ENCODE peak calls at places on chromosomes 3 and 15, in five cellular contexts. R, A, M, F and O are unnamed samples.

GRCh38 chr3:157132341-157132740 is 27.6 kb downstream of the CCNL1 start:
- DNase-seq in R (no peak), A (no peak), F (no peak), M (no peak), O (no peak)

GRCh38 chr15:96350321-96350720 is 19.8 kb downstream of the NR2F2 start:
- DNase-seq in R (no peak), F (no peak), A (no peak), M (no peak), O (no peak)

GRCh38 chr3:88336894-88337293 is 187.1 kb downstream of the C3orf38 start:
- DNase-seq in A (no peak), R (no peak), M (no peak), F (no peak), O (no peak)

GRCh38 chr15:38864827-38865604 is 300.4 kb upstream of the RASGRP1 start:
- DNase-seq in M (peak), A (no peak), F (peak), R (no peak), O (no peak)

GRCh38 chr15:101276501-101277037 is 716 bp downstream of the SELENOS start:
- DNase-seq in F (peak), M (peak), A (no peak), R (no peak), O (peak)

GRCh38 chr3:93910085-93910484 is 63.6 kb downstream of the PROS1 start:
- DNase-seq in A (no peak), F (peak), R (no peak), M (no peak), O (no peak)

GRCh38 chr3:59127071-59127470 is 77.2 kb upstream of the CFAP20DC start:
- DNase-seq in F (peak), M (peak), A (no peak), R (no peak), O (no peak)

GRCh38 chr15:95018888-95019545 is 787.7 kb downstream of the MCTP2 start:
- DNase-seq in M (peak), F (peak), A (no peak), R (no peak), O (peak)

GRCh38 chr15:74130089-74130848 is at the start of gene ISLR2:
- DNase-seq in M (no peak), R (no peak), F (no peak), A (no peak), O (no peak)

GRCh38 chr3:186311431-186311830 is 50.6 kb downstream of the DGKG start:
- DNase-seq in R (no peak), M (no peak), F (no peak), A (no peak), O (no peak)

GRCh38 chr3:197516517-197516889 is 39.3 kb downstream of the BDH1 start:
- DNase-seq in R (no peak), A (no peak), F (peak), M (peak), O (no peak)

GRCh38 chr3:54950391-54951003 is 22.6 kb upstream of the LRTM1 start:
- DNase-seq in F (no peak), M (no peak), A (no peak), R (no peak), O (no peak)

GRCh38 chr3:151999936-152000335 is 126.5 kb downstream of the SUCNR1 start:
- DNase-seq in M (no peak), A (no peak), R (no peak), F (no peak), O (no peak)

GRCh38 chr3:183265157-183265642 is 12.1 kb downstream of the B3GNT5 start:
- DNase-seq in M (no peak), R (no peak), F (peak), A (no peak), O (no peak)

GRCh38 chr3:139204756-139205155 is 139.1 kb upstream of the MRPS22 start:
- DNase-seq in M (peak), A (no peak), F (peak), R (no peak), O (no peak)

GRCh38 chr3:162892921-162893793 is 1396.5 kb downstream of the OTOL1 start:
- DNase-seq in R (no peak), A (no peak), M (no peak), F (no peak), O (no peak)

GRCh38 chr15:40902605-40903561 is 8.6 kb downstream of the VPS18 start:
- DNase-seq in A (no peak), F (peak), R (no peak), M (no peak), O (peak)

GRCh38 chr3:67076607-67077006 is 78.5 kb downstream of the KBTBD8 start:
- DNase-seq in M (no peak), R (no peak), F (peak), A (no peak), O (no peak)

GRCh38 chr3:59839283-59839682 is 789.5 kb upstream of the CFAP20DC start:
- DNase-seq in A (no peak), F (peak), M (peak), R (no peak), O (no peak)

GRCh38 chr3:13633176-13633575 is 84.3 kb downstream of the FBLN2 start:
- DNase-seq in F (no peak), R (no peak), A (no peak), M (no peak), O (no peak)

GRCh38 chr3:156240642-156241041 is 120.3 kb downstream of the KCNAB1 start:
- DNase-seq in F (no peak), R (no peak), A (no peak), M (no peak), O (no peak)

GRCh38 chr3:150936693-150937092 is 31.5 kb upstream of the MINDY4B start:
- DNase-seq in R (no peak), F (no peak), A (no peak), M (no peak), O (no peak)

GRCh38 chr3:115019900-115020299 is 127.2 kb downstream of the ZBTB20 start:
- DNase-seq in F (peak), M (no peak), A (no peak), R (no peak), O (no peak)

GRCh38 chr3:40079845-40080240 is 229.7 kb upstream of the EIF1B start:
- DNase-seq in R (no peak), M (peak), A (no peak), F (peak), O (no peak)

GRCh38 chr3:61954097-61954528 is 392.7 kb downstream of the PTPRG start:
- DNase-seq in R (no peak), M (peak), A (no peak), F (peak), O (no peak)

GRCh38 chr3:138289260-138289659 is 40.4 kb downstream of the NME9 start:
- DNase-seq in A (no peak), R (no peak), F (no peak), M (no peak), O (no peak)

GRCh38 chr3:94716326-94717018 is 653.6 kb downstream of the NSUN3 start:
- DNase-seq in R (no peak), M (no peak), A (no peak), F (no peak), O (no peak)

GRCh38 chr3:4771238-4771637 is 208.0 kb upstream of the BHLHE40 start:
- DNase-seq in M (no peak), A (no peak), F (no peak), R (no peak), O (no peak)

GRCh38 chr3:181292984-181293383 is 303.4 kb upstream of the DNAJC19 start:
- DNase-seq in A (no peak), M (no peak), R (no peak), F (peak), O (no peak)

GRCh38 chr3:107669669-107670068 is 146.9 kb downstream of the BBX start:
- DNase-seq in R (no peak), A (no peak), F (no peak), M (no peak), O (no peak)

GRCh38 chr3:194773216-194773615 is 87.5 kb downstream of the FAM43A start:
- DNase-seq in M (peak), R (no peak), A (no peak), F (no peak), O (no peak)

GRCh38 chr3:72663429-72663828 is 184.8 kb downstream of the SHQ1 start:
- DNase-seq in A (no peak), M (no peak), R (no peak), F (no peak), O (no peak)

GRCh38 chr3:34174740-34175139 is 376.3 kb downstream of the PDCD6IP start:
- DNase-seq in F (no peak), R (no peak), M (no peak), A (no peak), O (no peak)

GRCh38 chr15:90860942-90861675 is 7.3 kb upstream of the FURIN start:
- DNase-seq in F (peak), M (peak), R (no peak), A (no peak), O (no peak)

GRCh38 chr3:152524198-152525140 is 255.7 kb downstream of the MBNL1 start:
- DNase-seq in A (no peak), M (peak), F (peak), R (peak), O (no peak)

GRCh38 chr3:136703429-136703828 is 48.7 kb downstream of the STAG1 start:
- DNase-seq in M (no peak), A (no peak), R (no peak), F (no peak), O (no peak)

GRCh38 chr3:97823503-97824004 is 1.7 kb downstream of the CRYBG3 start:
- DNase-seq in R (no peak), A (no peak), F (no peak), M (peak), O (no peak)

GRCh38 chr15:28901587-28901980 is 15.8 kb downstream of the APBA2 start:
- DNase-seq in F (no peak), A (no peak), M (no peak), R (no peak), O (no peak)

GRCh38 chr3:48440590-48440958 is 517 bp downstream of the TMA7 start:
- DNase-seq in M (peak), A (no peak), R (no peak), F (peak), O (no peak)

GRCh38 chr3:164418426-164418825 is 659.9 kb downstream of the SI start:
- DNase-seq in A (no peak), R (no peak), F (peak), M (no peak), O (no peak)